ENCODE peak calls at places on chromosomes 13 and 19, in four cellular contexts. One of them, this sample, is unnamed.

GRCh38 chr13:111049791-111050538 is 65.1 kb upstream of the ARHGEF7 start:
- DNase-seq in PC-3: peak; percentile 35
- DNase-seq in H9: no peak
- DNase-seq in OCI-LY7: no peak
- DNase-seq in this sample: no peak

GRCh38 chr19:50796128-50796633 is 6.0 kb downstream of the ACP4 start:
- DNase-seq in OCI-LY7: peak; percentile 37
- DNase-seq in H9: no peak
- DNase-seq in PC-3: peak; percentile 33
- DNase-seq in this sample: no peak

GRCh38 chr19:3374369-3375112 is 8.2 kb downstream of the NFIC start:
- DNase-seq in OCI-LY7: no peak
- DNase-seq in H9: no peak
- DNase-seq in PC-3: no peak
- DNase-seq in this sample: no peak

GRCh38 chr19:54186934-54187381 is 2.4 kb downstream of the MBOAT7 start:
- DNase-seq in PC-3: no peak
- DNase-seq in OCI-LY7: no peak
- DNase-seq in H9: peak; percentile 22
- DNase-seq in this sample: no peak

GRCh38 chr19:51127755-51128154 is 3.0 kb downstream of the SIGLEC9 start:
- DNase-seq in PC-3: peak; percentile 72
- DNase-seq in OCI-LY7: no peak
- DNase-seq in H9: no peak
- DNase-seq in this sample: peak; percentile 42

GRCh38 chr13:40776681-40777165 is 5.7 kb upstream of the MRPS31 start:
- DNase-seq in PC-3: peak; percentile 54
- DNase-seq in H9: no peak
- DNase-seq in OCI-LY7: peak; percentile 67
- DNase-seq in this sample: peak; percentile 63

GRCh38 chr19:58033741-58034475 is at the start of gene ZSCAN1:
- DNase-seq in H9: peak; percentile 95
- DNase-seq in OCI-LY7: no peak
- DNase-seq in PC-3: no peak
- DNase-seq in this sample: no peak

GRCh38 chr13:111371211-111371610 is 50.8 kb downstream of the TEX29 start:
- DNase-seq in H9: no peak
- DNase-seq in OCI-LY7: no peak
- DNase-seq in PC-3: no peak
- DNase-seq in this sample: peak; percentile 1

GRCh38 chr13:98097749-98098148 is 45.1 kb upstream of the FARP1 start:
- DNase-seq in PC-3: no peak
- DNase-seq in OCI-LY7: no peak
- DNase-seq in H9: no peak
- DNase-seq in this sample: no peak

GRCh38 chr13:47232516-47232915 is 335.7 kb upstream of the HTR2A start:
- DNase-seq in H9: no peak
- DNase-seq in PC-3: no peak
- DNase-seq in OCI-LY7: no peak
- DNase-seq in this sample: no peak

GRCh38 chr13:47237571-47237970 is 340.7 kb upstream of the HTR2A start:
- DNase-seq in H9: no peak
- DNase-seq in OCI-LY7: no peak
- DNase-seq in PC-3: no peak
- DNase-seq in this sample: no peak

GRCh38 chr13:47239025-47239424 is 342.2 kb upstream of the HTR2A start:
- DNase-seq in H9: no peak
- DNase-seq in OCI-LY7: no peak
- DNase-seq in PC-3: no peak
- DNase-seq in this sample: no peak

GRCh38 chr13:47230155-47230554 is 333.3 kb upstream of the HTR2A start:
- DNase-seq in H9: no peak
- DNase-seq in OCI-LY7: no peak
- DNase-seq in PC-3: no peak
- DNase-seq in this sample: no peak

GRCh38 chr13:47233734-47234133 is 336.9 kb upstream of the HTR2A start:
- DNase-seq in PC-3: no peak
- DNase-seq in OCI-LY7: no peak
- DNase-seq in H9: no peak
- DNase-seq in this sample: no peak
- H2AFZ ChIP-seq in PC-3: no peak overlapping the region
- H2AFZ ChIP-seq in OCI-LY7: no peak overlapping the region
- H2AFZ ChIP-seq in H9: no peak overlapping the region
- H2AFZ ChIP-seq in this sample: no peak overlapping the region

GRCh38 chr19:35596366-35596999 is 10.5 kb downstream of the PMIS2 start:
- DNase-seq in PC-3: no peak
- DNase-seq in OCI-LY7: peak; percentile 36
- DNase-seq in H9: no peak
- DNase-seq in this sample: no peak
- H2AFZ ChIP-seq in PC-3: no peak overlapping the region
- H2AFZ ChIP-seq in OCI-LY7: peak overlapping the region; percentile 65
- H2AFZ ChIP-seq in H9: no peak overlapping the region
- H2AFZ ChIP-seq in this sample: no peak overlapping the region

DNA sequence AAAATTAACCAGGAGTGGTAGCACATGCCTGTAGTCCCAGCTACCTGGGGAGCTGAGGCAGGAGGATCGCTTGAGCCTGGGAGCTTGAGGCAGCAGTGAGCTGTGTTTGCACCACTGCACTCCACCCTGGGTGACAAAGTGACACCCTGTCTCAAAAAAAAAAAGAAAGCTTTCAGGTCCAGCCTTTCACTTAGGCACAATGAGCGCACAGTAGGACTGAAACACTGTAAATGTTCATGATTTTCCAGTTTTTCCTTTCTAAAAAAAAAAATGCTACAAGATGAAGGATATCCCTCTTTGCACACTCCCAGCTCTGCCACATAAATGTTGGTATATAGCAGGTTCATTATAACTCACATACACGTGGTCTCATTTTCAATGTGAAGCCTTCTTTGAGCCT is 17.9 kb downstream of the ZNF114 start:
- DNase-seq in PC-3: no peak
- DNase-seq in H9: no peak
- DNase-seq in OCI-LY7: no peak
- DNase-seq in this sample: no peak
- H2AFZ ChIP-seq in PC-3: no peak overlapping the region
- H2AFZ ChIP-seq in H9: no peak overlapping the region
- H2AFZ ChIP-seq in OCI-LY7: no peak overlapping the region
- H2AFZ ChIP-seq in this sample: no peak overlapping the region

GRCh38 chr13:25699056-25699455 is 327.3 kb downstream of the ATP8A2 start:
- DNase-seq in H9: no peak
- DNase-seq in OCI-LY7: no peak
- DNase-seq in PC-3: no peak
- DNase-seq in this sample: no peak
- H2AFZ ChIP-seq in H9: no peak overlapping the region
- H2AFZ ChIP-seq in OCI-LY7: no peak overlapping the region
- H2AFZ ChIP-seq in PC-3: no peak overlapping the region
- H2AFZ ChIP-seq in this sample: no peak overlapping the region

GRCh38 chr13:31764556-31764955 is 25.2 kb downstream of the RXFP2 start:
- DNase-seq in H9: no peak
- DNase-seq in OCI-LY7: no peak
- DNase-seq in PC-3: no peak
- DNase-seq in this sample: no peak
- H2AFZ ChIP-seq in H9: no peak overlapping the region
- H2AFZ ChIP-seq in OCI-LY7: no peak overlapping the region
- H2AFZ ChIP-seq in PC-3: no peak overlapping the region
- H2AFZ ChIP-seq in this sample: no peak overlapping the region

DNA sequence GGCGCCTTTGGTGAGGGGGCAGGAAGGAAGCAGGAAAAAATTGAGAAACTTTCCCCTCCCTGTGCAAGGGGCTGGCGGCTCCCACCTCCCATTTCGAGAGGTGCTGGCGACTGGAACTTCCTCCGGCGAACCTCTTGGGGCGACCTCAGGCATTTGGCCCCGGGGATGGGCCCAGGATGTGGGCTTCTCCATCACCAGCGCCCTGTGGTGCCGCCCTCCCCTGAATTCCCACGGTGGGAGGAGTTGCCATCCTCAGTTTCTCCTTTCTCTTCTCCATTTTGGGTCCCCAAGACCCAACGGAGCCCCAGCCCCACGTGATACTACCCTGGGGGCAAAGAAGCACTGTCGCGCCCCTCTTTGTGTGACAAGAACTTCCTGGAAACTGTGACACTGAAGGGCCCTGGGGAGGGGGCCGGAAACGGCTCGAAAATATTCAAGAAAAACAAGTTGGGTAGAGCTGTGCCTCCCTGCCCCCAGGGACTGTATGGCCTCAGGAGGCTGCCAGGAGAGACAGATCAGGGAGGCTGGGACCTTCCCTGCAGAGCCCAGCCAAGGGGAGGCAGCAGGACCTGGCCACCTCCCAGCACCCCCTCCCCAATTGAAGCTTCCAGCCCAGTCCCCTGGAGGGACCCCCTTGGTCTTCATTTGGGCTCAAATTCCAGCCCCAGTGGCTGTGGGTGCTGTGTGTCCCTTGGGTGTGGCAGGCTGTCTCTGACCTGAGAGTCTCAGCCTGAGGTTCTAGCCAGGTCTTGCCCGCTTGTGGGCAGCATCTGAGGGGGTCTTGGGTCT is 16.2 kb upstream of the AP1M2 start:
- DNase-seq in H9: peak; percentile 43
- DNase-seq in PC-3: no peak
- DNase-seq in OCI-LY7: peak; percentile 94
- DNase-seq in this sample: peak; percentile 91
- H2AFZ ChIP-seq in H9: no peak overlapping the region
- H2AFZ ChIP-seq in PC-3: peak overlapping the region; percentile 100
- H2AFZ ChIP-seq in OCI-LY7: no peak overlapping the region
- H2AFZ ChIP-seq in this sample: peak overlapping the region; percentile 64

DNA sequence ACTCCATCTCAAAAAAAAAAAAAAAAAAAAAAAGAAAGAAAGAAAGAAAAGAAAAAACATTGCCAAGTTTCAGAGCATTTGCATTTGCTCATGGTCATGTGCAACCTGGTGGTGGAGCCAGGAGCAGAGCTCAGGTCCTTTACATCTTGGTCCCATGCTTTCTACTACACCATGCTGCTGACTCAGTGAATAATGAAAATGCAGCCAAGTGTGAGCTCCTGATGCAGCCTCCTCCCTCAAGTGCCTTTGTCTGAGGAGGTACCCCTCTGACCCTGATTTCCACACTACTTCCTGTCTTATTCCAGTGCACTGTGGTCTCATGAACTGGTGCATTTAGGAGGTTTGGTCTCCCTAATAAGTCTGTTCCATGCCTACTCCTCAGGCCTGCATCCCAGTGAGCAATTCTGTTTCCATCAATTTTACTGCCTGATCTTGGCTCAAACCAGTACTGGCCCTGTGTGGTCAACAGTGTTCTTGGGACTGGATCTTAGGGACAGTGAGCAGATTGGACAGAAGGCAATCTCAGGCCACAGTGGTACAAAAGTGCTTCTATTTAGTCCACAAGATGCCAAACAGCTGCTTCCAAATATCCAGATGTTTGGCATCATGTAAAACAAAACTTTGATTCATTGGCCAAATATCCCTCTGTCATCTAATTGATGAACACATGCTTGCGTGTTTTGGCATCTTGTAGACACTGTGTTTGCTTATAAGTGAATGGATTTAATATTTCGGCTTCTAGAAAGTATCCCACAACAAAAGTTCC is 28.8 kb upstream of the LRCH1 start:
- DNase-seq in H9: no peak
- DNase-seq in OCI-LY7: no peak
- DNase-seq in PC-3: peak; percentile 7
- DNase-seq in this sample: no peak
- H2AFZ ChIP-seq in H9: no peak overlapping the region
- H2AFZ ChIP-seq in OCI-LY7: no peak overlapping the region
- H2AFZ ChIP-seq in PC-3: no peak overlapping the region
- H2AFZ ChIP-seq in this sample: no peak overlapping the region

GRCh38 chr13:113275387-113275786 is 21.7 kb upstream of the LAMP1 start:
- DNase-seq in OCI-LY7: peak; percentile 40
- DNase-seq in PC-3: peak; percentile 69
- DNase-seq in H9: peak; percentile 62
- DNase-seq in this sample: no peak
- H2AFZ ChIP-seq in OCI-LY7: no peak overlapping the region
- H2AFZ ChIP-seq in PC-3: no peak overlapping the region
- H2AFZ ChIP-seq in H9: no peak overlapping the region
- H2AFZ ChIP-seq in this sample: no peak overlapping the region

GRCh38 chr13:85377783-85378182 is 421.4 kb downstream of the SLITRK6 start:
- DNase-seq in OCI-LY7: no peak
- DNase-seq in PC-3: peak; percentile 84
- DNase-seq in H9: no peak
- DNase-seq in this sample: no peak

GRCh38 chr13:85381082-85381481 is 418.1 kb downstream of the SLITRK6 start:
- DNase-seq in H9: no peak
- DNase-seq in OCI-LY7: no peak
- DNase-seq in PC-3: peak; percentile 57
- DNase-seq in this sample: no peak

GRCh38 chr13:85379991-85380390 is 419.2 kb downstream of the SLITRK6 start:
- DNase-seq in PC-3: no peak
- DNase-seq in OCI-LY7: peak; percentile 11
- DNase-seq in H9: no peak
- DNase-seq in this sample: no peak

GRCh38 chr13:85383291-85383690 is 415.9 kb downstream of the SLITRK6 start:
- DNase-seq in H9: no peak
- DNase-seq in OCI-LY7: peak; percentile 61
- DNase-seq in PC-3: no peak
- DNase-seq in this sample: no peak

GRCh38 chr13:85379433-85379832 is 419.8 kb downstream of the SLITRK6 start:
- DNase-seq in H9: no peak
- DNase-seq in PC-3: no peak
- DNase-seq in OCI-LY7: peak; percentile 32
- DNase-seq in this sample: no peak
- H2AFZ ChIP-seq in H9: no peak overlapping the region
- H2AFZ ChIP-seq in PC-3: no peak overlapping the region
- H2AFZ ChIP-seq in OCI-LY7: peak overlapping the region; percentile 98
- H2AFZ ChIP-seq in this sample: no peak overlapping the region